ENCODE peak calls at places on chromosomes 13 and 19, in six cellular contexts. G is MCF 10A, F is choroid plexus epithelial cell, O is thoracic aorta, W is lower leg skin, A is progenitor cell of endocrine pancreas. R is an unnamed sample.
A peak's percentile ranks its signal among the peaks of the same experiment; 100 is the strongest.

GRCh38 chr13:78241278-78241919 is 322.8 kb upstream of the EDNRB start:
- DNase-seq in G (peak; percentile 53), F (peak; percentile 63), O (no peak), W (no peak), A (peak; percentile 30), R (peak; percentile 22)

GRCh38 chr19:52722062-52723005 is 12.5 kb downstream of the ZNF611 start:
- DNase-seq in G (peak; percentile 98), F (peak; percentile 72), O (no peak), W (peak; percentile 14), A (no peak), R (no peak)

GRCh38 chr13:46679369-46680180 is 117.4 kb downstream of the ESD start:
- DNase-seq in G (no peak), F (peak; percentile 88), O (no peak), W (no peak), A (no peak), R (no peak)

GRCh38 chr19:12868540-12869112 is 12.6 kb downstream of the DNASE2 start:
- DNase-seq in G (peak; percentile 36), F (peak; percentile 35), O (no peak), W (no peak), A (no peak), R (no peak)

GRCh38 chr13:54536112-54536511 is 1507.5 kb downstream of the OLFM4 start:
- DNase-seq in G (peak; percentile 18), F (no peak), O (no peak), W (no peak), A (no peak), R (no peak)

GRCh38 chr13:112775791-112776279 is 86.0 kb downstream of the ATP11A start:
- DNase-seq in G (no peak), F (no peak), O (no peak), W (peak; percentile 78), A (no peak), R (no peak)

GRCh38 chr19:46025825-46026224 is 3.0 kb upstream of the PGLYRP1 start:
- DNase-seq in G (no peak), F (no peak), O (no peak), W (peak; percentile 1), A (no peak), R (no peak)

GRCh38 chr13:112696869-112697465 is 7.1 kb downstream of the ATP11A start:
- DNase-seq in G (no peak), F (no peak), O (no peak), W (peak; percentile 69), A (no peak), R (no peak)

GRCh38 chr13:44713793-44714469 is 137.8 kb upstream of the TSC22D1 start:
- DNase-seq in G (peak; percentile 88), F (peak; percentile 96), O (peak; percentile 14), W (no peak), A (no peak), R (no peak)

GRCh38 chr19:4064551-4065260 is 2.0 kb downstream of the ZBTB7A start:
- DNase-seq in G (no peak), F (no peak), O (no peak), W (peak; percentile 95), A (no peak), R (peak; percentile 57)

GRCh38 chr19:41001243-41001971 is 10.3 kb downstream of the CYP2B6 start:
- DNase-seq in G (peak; percentile 18), F (no peak), O (no peak), W (no peak), A (no peak), R (no peak)
- TF ChIP-seq CTCF in G (no peak), F (no peak), O (no peak), W (no peak), A (no peak), R (no peak)

GRCh38 chr19:18282021-18282787 is 782 bp upstream of the JUND start:
- DNase-seq in G (no peak), F (no peak), O (peak; percentile 77), W (peak; percentile 94), A (no peak), R (no peak)
- TF ChIP-seq CTCF in G (no peak), F (no peak), O (peak; percentile 20), W (no peak), A (no peak), R (no peak)

GRCh38 chr13:31912641-31913401 is 118.8 kb upstream of the FRY start:
- DNase-seq in G (no peak), F (no peak), O (no peak), W (no peak), A (no peak), R (no peak)

GRCh38 chr13:31908696-31909386 is 122.7 kb upstream of the FRY start:
- DNase-seq in G (peak; percentile 22), F (no peak), O (no peak), W (no peak), A (no peak), R (no peak)

GRCh38 chr13:31913459-31913858 is 118.1 kb upstream of the FRY start:
- DNase-seq in G (peak; percentile 20), F (no peak), O (no peak), W (no peak), A (no peak), R (no peak)

GRCh38 chr13:31910633-31911032 is 120.9 kb upstream of the FRY start:
- DNase-seq in G (no peak), F (no peak), O (no peak), W (no peak), A (no peak), R (no peak)

GRCh38 chr13:31909889-31910551 is 121.6 kb upstream of the FRY start:
- DNase-seq in G (peak; percentile 74), F (peak; percentile 84), O (no peak), W (no peak), A (peak; percentile 25), R (peak; percentile 60)
- TF ChIP-seq CTCF in G (peak; percentile 80), F (peak; percentile 89), O (peak; percentile 81), W (no peak), A (peak; percentile 96), R (peak; percentile 86)

GRCh38 chr13:25281193-25281936 is 5.9 kb downstream of the MTMR6 start:
- DNase-seq in G (no peak), F (no peak), O (no peak), W (no peak), A (no peak), R (no peak)

GRCh38 chr13:25281937-25282332 is 5.4 kb downstream of the MTMR6 start:
- DNase-seq in G (no peak), F (no peak), O (no peak), W (no peak), A (no peak), R (no peak)

DNA sequence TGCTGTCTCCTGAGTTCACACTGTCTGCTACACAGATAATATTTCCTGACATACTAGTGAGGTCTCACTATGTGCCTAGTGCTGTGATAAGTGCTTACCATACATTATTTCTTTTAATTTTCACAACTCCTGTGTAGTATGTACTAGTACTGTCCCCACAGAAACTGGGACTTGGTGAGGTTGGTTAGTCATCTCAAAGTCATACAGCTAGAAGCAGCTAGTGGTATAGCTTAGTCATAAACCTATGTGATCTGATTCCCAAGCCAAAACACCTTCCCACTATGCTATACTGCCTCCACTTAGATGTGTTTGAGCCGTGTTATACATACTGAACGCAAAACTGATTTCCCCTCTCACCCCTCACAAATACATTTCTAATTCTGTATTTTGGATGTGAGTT is 10.5 kb downstream of the MTMR6 start:
- DNase-seq in G (peak; percentile 54), F (peak; percentile 14), O (no peak), W (no peak), A (no peak), R (no peak)
- TF ChIP-seq CTCF in G (no peak), F (no peak), O (no peak), W (no peak), A (no peak), R (no peak)

GRCh38 chr19:42080764-42081375 is 4.9 kb downstream of the ZNF574 start:
- DNase-seq in G (no peak), F (no peak), O (no peak), W (no peak), A (no peak), R (no peak)

GRCh38 chr19:42083537-42083936 is 7.6 kb downstream of the ZNF574 start:
- DNase-seq in G (no peak), F (no peak), O (no peak), W (no peak), A (no peak), R (no peak)

GRCh38 chr19:42079886-42080763 is 4.2 kb downstream of the ZNF574 start:
- DNase-seq in G (no peak), F (no peak), O (no peak), W (no peak), A (no peak), R (no peak)

GRCh38 chr19:42079276-42079669 is 3.3 kb downstream of the ZNF574 start:
- DNase-seq in G (no peak), F (no peak), O (no peak), W (no peak), A (no peak), R (no peak)

GRCh38 chr19:42081584-42082258 is 5.8 kb downstream of the ZNF574 start:
- DNase-seq in G (peak; percentile 39), F (peak; percentile 82), O (no peak), W (no peak), A (no peak), R (no peak)
- TF ChIP-seq CTCF in G (peak; percentile 41), F (peak; percentile 81), O (no peak), W (no peak), A (peak; percentile 53), R (no peak)

DNA sequence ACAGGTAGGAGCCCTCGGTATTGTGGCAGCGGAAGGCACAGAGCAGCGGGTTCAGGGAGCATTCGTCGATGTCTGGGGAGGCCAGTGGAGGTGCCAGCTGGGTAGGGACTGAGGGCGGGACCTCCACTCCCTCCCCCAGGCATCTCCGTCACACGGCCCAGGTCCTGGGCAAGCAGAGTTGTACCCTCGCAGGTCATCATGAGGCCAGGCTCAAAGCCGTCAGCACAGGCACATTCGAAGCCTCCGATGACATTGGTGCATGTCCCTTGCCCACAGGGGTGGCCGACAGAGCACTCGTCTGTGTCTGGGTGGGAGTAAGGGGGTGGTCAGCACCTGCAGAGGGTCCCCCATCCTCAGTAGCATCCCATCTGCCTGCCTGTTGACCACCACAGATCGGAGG is 35.3 kb downstream of the CCL25 start:
- DNase-seq in G (no peak), F (no peak), O (no peak), W (no peak), A (no peak), R (no peak)
- TF ChIP-seq CTCF in G (no peak), F (no peak), O (no peak), W (no peak), A (no peak), R (no peak)

GRCh38 chr13:24348385-24348784 is 39.0 kb downstream of the C1QTNF9 start:
- DNase-seq in G (no peak), F (no peak), O (no peak), W (no peak), A (no peak), R (no peak)

GRCh38 chr13:24348797-24349515 is 39.6 kb downstream of the C1QTNF9 start:
- DNase-seq in G (peak; percentile 89), F (no peak), O (no peak), W (no peak), A (no peak), R (no peak)

GRCh38 chr13:24353736-24354135 is 44.4 kb downstream of the C1QTNF9 start:
- DNase-seq in G (no peak), F (no peak), O (no peak), W (no peak), A (no peak), R (no peak)

GRCh38 chr13:24355103-24355502 is 45.7 kb downstream of the C1QTNF9 start:
- DNase-seq in G (no peak), F (no peak), O (no peak), W (no peak), A (no peak), R (no peak)

GRCh38 chr13:24351423-24351822 is 42.0 kb downstream of the C1QTNF9 start:
- DNase-seq in G (no peak), F (no peak), O (no peak), W (no peak), A (no peak), R (no peak)
- TF ChIP-seq CTCF in G (no peak), F (no peak), O (no peak), W (no peak), A (no peak), R (no peak)

R was measured in mesothelial cell of epicardium.